ENCODE peak calls at places on chromosome 15, in six cellular contexts. O is dorsolateral prefrontal cortex; Y is left ventricle myocardium inferior; W is foreskin fibroblast; N is KG1; F is activated CD4-positive, alpha-beta T cell treated with anti-CD3 and anti-CD28 coated beads, Interleukin-2, amount 50 U/mL, for 24 hours. H is an unnamed sample.

GRCh38 chr15:96087180-96087886 is 243.2 kb upstream of the NR2F2 start:
- DNase-seq in O (no peak), Y (no peak), W (no peak), N (no peak), F (no peak), H (no peak)

GRCh38 chr15:101267320-101268104 is 9.8 kb downstream of the SELENOS start:
- DNase-seq in O (no peak), Y (no peak), W (peak; percentile 89), N (no peak), F (no peak), H (no peak)

GRCh38 chr15:45701108-45701507 is 66.3 kb downstream of the SQOR start:
- DNase-seq in O (no peak), Y (no peak), W (no peak), N (no peak), F (no peak), H (no peak)

GRCh38 chr15:78714890-78715289 is 73.9 kb upstream of the CHRNB4 start:
- DNase-seq in O (no peak), Y (no peak), W (no peak), N (no peak), F (no peak), H (no peak)

GRCh38 chr15:52749250-52749649 is 40.9 kb downstream of the ONECUT1 start:
- DNase-seq in O (no peak), Y (no peak), W (no peak), N (no peak), F (no peak), H (no peak)

GRCh38 chr15:99143230-99143629 is 38.4 kb downstream of the SYNM start:
- DNase-seq in O (no peak), Y (no peak), W (no peak), N (no peak), F (no peak), H (no peak)

GRCh38 chr15:100937171-100937570 is 18.0 kb downstream of the LRRK1 start:
- DNase-seq in O (no peak), Y (no peak), W (no peak), N (no peak), F (no peak), H (no peak)

GRCh38 chr15:39363761-39364586 is 216.9 kb upstream of the THBS1 start:
- DNase-seq in O (no peak), Y (no peak), W (peak; percentile 88), N (no peak), F (no peak), H (no peak)

GRCh38 chr15:66835558-66835878 is 133.5 kb downstream of the SMAD6 start:
- DNase-seq in O (no peak), Y (no peak), W (peak; percentile 68), N (no peak), F (no peak), H (no peak)

GRCh38 chr15:43928152-43928551 is 101.3 kb downstream of the WDR76 start:
- DNase-seq in O (no peak), Y (no peak), W (no peak), N (no peak), F (no peak), H (no peak)

H was measured in osteocyte.